ENCODE peak calls at places on chromosome 14, in nine cellular contexts. B, E, Z, Q, Y, L, W, T and H are unnamed samples.
A peak's percentile ranks its signal among the peaks of the same experiment; 100 is the strongest.

GRCh38 chr14:62691613-62692489 is 353.4 kb downstream of the KCNH5 start:
- DNase-seq in B (no peak), E (no peak), Z (no peak), Q (no peak), Y (no peak), L (peak; percentile 53), W (peak; percentile 68), T (peak; percentile 50), H (peak; percentile 60)

GRCh38 chr14:37018571-37019240 is 153.7 kb downstream of the SLC25A21 start:
- DNase-seq in B (no peak), E (no peak), Z (no peak), Q (no peak), Y (no peak), L (no peak), W (no peak), T (no peak), H (no peak)

GRCh38 chr14:91021115-91021514 is 39.3 kb downstream of the RPS6KA5 start:
- DNase-seq in B (no peak), E (no peak), Z (no peak), Q (no peak), Y (no peak), L (no peak), W (no peak), T (no peak), H (no peak)

GRCh38 chr14:26410189-26410685 is 187.6 kb downstream of the NOVA1 start:
- DNase-seq in B (no peak), E (no peak), Z (no peak), Q (no peak), Y (no peak), L (no peak), W (no peak), T (no peak), H (no peak)

GRCh38 chr14:35879654-35880249 is 53.6 kb downstream of the BRMS1L start:
- DNase-seq in B (no peak), E (no peak), Z (no peak), Q (no peak), Y (no peak), L (no peak), W (no peak), T (peak; percentile 27), H (no peak)

GRCh38 chr14:33836203-33836894 is 114.5 kb downstream of the EGLN3 start:
- DNase-seq in B (no peak), E (no peak), Z (no peak), Q (no peak), Y (no peak), L (no peak), W (no peak), T (no peak), H (no peak)

GRCh38 chr14:102917469-102918211 is 4.8 kb upstream of the AMN start:
- DNase-seq in B (peak; percentile 61), E (no peak), Z (peak; percentile 76), Q (no peak), Y (peak; percentile 41), L (peak; percentile 89), W (peak; percentile 45), T (peak; percentile 86), H (peak; percentile 62)

GRCh38 chr14:103634156-103634555 is 5.1 kb downstream of the KLC1 start:
- DNase-seq in B (no peak), E (no peak), Z (no peak), Q (no peak), Y (no peak), L (no peak), W (no peak), T (peak; percentile 31), H (no peak)

GRCh38 chr14:74765721-74766120 is 2.6 kb downstream of the YLPM1 start:
- DNase-seq in B (no peak), E (no peak), Z (no peak), Q (no peak), Y (no peak), L (no peak), W (no peak), T (no peak), H (no peak)

GRCh38 chr14:91164676-91165075 is 50.8 kb downstream of the DGLUCY start:
- DNase-seq in B (no peak), E (no peak), Z (no peak), Q (no peak), Y (no peak), L (no peak), W (peak; percentile 34), T (no peak), H (peak; percentile 91)

GRCh38 chr14:52061380-52061779 is 7.5 kb downstream of the NID2 start:
- DNase-seq in B (no peak), E (no peak), Z (no peak), Q (no peak), Y (no peak), L (no peak), W (no peak), T (no peak), H (no peak)

GRCh38 chr14:33903369-33903768 is 47.5 kb downstream of the EGLN3 start:
- DNase-seq in B (no peak), E (no peak), Z (no peak), Q (no peak), Y (no peak), L (no peak), W (no peak), T (no peak), H (no peak)

GRCh38 chr14:50551877-50552276 is 8.1 kb upstream of the ATL1 start:
- DNase-seq in B (no peak), E (no peak), Z (no peak), Q (no peak), Y (no peak), L (no peak), W (no peak), T (no peak), H (no peak)

GRCh38 chr14:49966304-49966809 is 73.5 kb downstream of the ARF6 start:
- DNase-seq in B (no peak), E (no peak), Z (no peak), Q (no peak), Y (no peak), L (peak; percentile 81), W (peak; percentile 64), T (peak; percentile 63), H (peak; percentile 65)

GRCh38 chr14:32354716-32355115 is 25.6 kb downstream of the AKAP6 start:
- DNase-seq in B (no peak), E (no peak), Z (no peak), Q (no peak), Y (no peak), L (no peak), W (no peak), T (no peak), H (no peak)

GRCh38 chr14:105167303-105168092 is 1.1 kb downstream of the JAG2 start:
- DNase-seq in B (no peak), E (no peak), Z (no peak), Q (no peak), Y (no peak), L (no peak), W (no peak), T (no peak), H (peak; percentile 33)

GRCh38 chr14:88849717-88850116 is 25.3 kb downstream of the TTC8 start:
- DNase-seq in B (no peak), E (no peak), Z (no peak), Q (no peak), Y (no peak), L (no peak), W (no peak), T (peak; percentile 29), H (no peak)

GRCh38 chr14:87615822-87616679 is 376.9 kb downstream of the GALC start:
- DNase-seq in B (peak; percentile 9), E (no peak), Z (peak; percentile 26), Q (no peak), Y (no peak), L (no peak), W (peak; percentile 45), T (peak; percentile 57), H (peak; percentile 70)

GRCh38 chr14:38404100-38404541 is 148.2 kb upstream of the CLEC14A start:
- DNase-seq in B (no peak), E (no peak), Z (no peak), Q (no peak), Y (no peak), L (no peak), W (no peak), T (peak; percentile 49), H (no peak)

GRCh38 chr14:29738950-29739349 is 188.7 kb downstream of the PRKD1 start:
- DNase-seq in B (no peak), E (no peak), Z (no peak), Q (no peak), Y (no peak), L (no peak), W (no peak), T (no peak), H (no peak)

GRCh38 chr14:92004062-92004461 is 35.8 kb downstream of the TRIP11 start:
- DNase-seq in B (no peak), E (no peak), Z (no peak), Q (no peak), Y (no peak), L (no peak), W (no peak), T (peak; percentile 7), H (no peak)

GRCh38 chr14:56268039-56268438 is 149.8 kb downstream of the PELI2 start:
- DNase-seq in B (no peak), E (no peak), Z (no peak), Q (no peak), Y (no peak), L (no peak), W (no peak), T (no peak), H (no peak)

GRCh38 chr14:21509432-21510143 is 1.6 kb downstream of the METTL3 start:
- DNase-seq in B (no peak), E (no peak), Z (no peak), Q (no peak), Y (no peak), L (no peak), W (no peak), T (no peak), H (no peak)

GRCh38 chr14:69536976-69537375 is 37.7 kb downstream of the CCDC177 start:
- DNase-seq in B (no peak), E (no peak), Z (no peak), Q (no peak), Y (no peak), L (no peak), W (no peak), T (no peak), H (no peak)

GRCh38 chr14:90093942-90094595 is 32.3 kb downstream of the KCNK13 start:
- DNase-seq in B (no peak), E (no peak), Z (no peak), Q (no peak), Y (no peak), L (no peak), W (no peak), T (peak; percentile 47), H (no peak)

GRCh38 chr14:26597136-26598080 is at the start of gene NOVA1:
- DNase-seq in B (no peak), E (peak; percentile 77), Z (peak; percentile 31), Q (peak; percentile 66), Y (no peak), L (peak; percentile 44), W (peak; percentile 10), T (peak; percentile 28), H (no peak)

GRCh38 chr14:65251213-65251612 is 148.9 kb upstream of the MAX start:
- DNase-seq in B (no peak), E (no peak), Z (no peak), Q (no peak), Y (no peak), L (no peak), W (no peak), T (peak; percentile 85), H (no peak)

GRCh38 chr14:91311284-91311662 is 66.8 kb upstream of the GPR68 start:
- DNase-seq in B (no peak), E (no peak), Z (no peak), Q (no peak), Y (no peak), L (peak; percentile 63), W (no peak), T (no peak), H (no peak)

GRCh38 chr14:63186453-63186852 is 17.8 kb upstream of the RHOJ start:
- DNase-seq in B (no peak), E (no peak), Z (no peak), Q (no peak), Y (no peak), L (no peak), W (no peak), T (peak; percentile 56), H (no peak)

GRCh38 chr14:23941230-23941629 is 12.3 kb upstream of the DHRS4 start:
- DNase-seq in B (no peak), E (no peak), Z (no peak), Q (no peak), Y (no peak), L (no peak), W (no peak), T (no peak), H (no peak)

GRCh38 chr14:81406863-81407262 is 6.7 kb upstream of the STON2 start:
- DNase-seq in B (no peak), E (no peak), Z (no peak), Q (peak; percentile 75), Y (no peak), L (no peak), W (peak; percentile 26), T (no peak), H (no peak)